ENCODE peak calls at places on chromosomes 13 and 19, in seven cellular contexts. U, V, H, W, B, Q and F are unnamed samples.

GRCh38 chr19:46648070-46648960 is 12.3 kb upstream of the GNG8 start:
- DNase-seq in Q (no peak), U (no peak), V (no peak), H (no peak), B (no peak), W (peak), F (no peak)

GRCh38 chr13:40152145-40152544 is 496.7 kb downstream of the COG6 start:
- DNase-seq in V (no peak), H (no peak), U (peak), B (no peak), W (no peak), Q (no peak), F (peak)

GRCh38 chr13:31860002-31860401 is 120.7 kb downstream of the RXFP2 start:
- DNase-seq in U (no peak), B (no peak), V (no peak), Q (no peak), H (no peak), W (no peak), F (no peak)

GRCh38 chr19:4877753-4878490 is 10.5 kb upstream of the PLIN3 start:
- DNase-seq in Q (no peak), U (no peak), H (no peak), W (no peak), V (no peak), B (no peak), F (no peak)

GRCh38 chr19:35220315-35220921 is 8.1 kb downstream of the FAM187B start:
- DNase-seq in H (no peak), Q (no peak), B (no peak), V (no peak), U (peak), W (no peak), F (no peak)

GRCh38 chr13:24863748-24864540 is 100.0 kb downstream of the RNF17 start:
- DNase-seq in B (no peak), Q (no peak), W (no peak), U (no peak), H (no peak), V (no peak), F (no peak)

GRCh38 chr13:99909836-99910619 is 61.5 kb downstream of the ZIC5 start:
- DNase-seq in V (no peak), Q (no peak), U (no peak), W (no peak), B (no peak), H (no peak), F (no peak)

GRCh38 chr19:46620716-46621115 is 4.2 kb downstream of the PTGIR start:
- DNase-seq in U (peak), H (no peak), W (no peak), V (no peak), B (no peak), Q (no peak), F (no peak)

GRCh38 chr13:21259571-21260455 is 83.4 kb downstream of the MRPL57 start:
- DNase-seq in B (no peak), V (no peak), W (no peak), Q (no peak), U (no peak), H (no peak), F (no peak)

GRCh38 chr19:24159707-24160106 is 72.7 kb downstream of the ZNF254 start:
- DNase-seq in B (no peak), W (no peak), U (no peak), V (no peak), Q (no peak), H (no peak), F (no peak)

GRCh38 chr19:55027472-55028337 is 10.4 kb downstream of the GP6 start:
- DNase-seq in U (no peak), B (no peak), Q (no peak), V (no peak), W (no peak), H (no peak), F (peak)

GRCh38 chr13:74221752-74222151 is 87.5 kb upstream of the KLF12 start:
- DNase-seq in U (no peak), H (no peak), B (no peak), W (no peak), Q (no peak), V (no peak), F (no peak)

GRCh38 chr13:24644051-24644450 is 36.2 kb upstream of the ATP12A start:
- DNase-seq in H (no peak), W (no peak), U (peak), B (no peak), Q (no peak), V (no peak), F (no peak)

GRCh38 chr19:39813264-39813998 is 20.5 kb downstream of the DYRK1B start:
- DNase-seq in V (no peak), U (no peak), W (no peak), B (no peak), H (no peak), Q (no peak), F (no peak)

GRCh38 chr13:111359930-111360329 is 39.5 kb downstream of the TEX29 start:
- DNase-seq in U (no peak), H (no peak), W (no peak), B (no peak), Q (no peak), V (no peak), F (no peak)

GRCh38 chr19:38977445-38978314 is 2.1 kb upstream of the FBXO17 start:
- DNase-seq in Q (no peak), B (no peak), H (no peak), W (peak), U (no peak), V (no peak), F (no peak)

GRCh38 chr13:56886398-56886797 is 254.3 kb upstream of the PRR20A start:
- DNase-seq in U (no peak), Q (no peak), H (no peak), B (peak), V (no peak), W (no peak), F (no peak)

GRCh38 chr19:56643460-56643763 is 453 bp downstream of the SMIM17 start:
- DNase-seq in V (no peak), W (no peak), H (no peak), U (no peak), B (no peak), Q (no peak), F (no peak)